ENCODE peak calls at places on chromosomes 2 and 18, in eight cellular contexts. One of them, this sample, is unnamed. For H3K9me3, the result is how much of the 10 kb centered on the place peaks cover.

GRCh38 chr2:241574911-241575623 is 16.5 kb downstream of the BOK start:
- DNase-seq in HepG2: no peak
- DNase-seq in thyroid gland: no peak
- DNase-seq in tibial nerve: no peak
- DNase-seq in SJCRH30: no peak
- DNase-seq in cardiac muscle cell: no peak
- DNase-seq in AG04450: no peak
- DNase-seq in IMR-90: no peak
- DNase-seq in this sample: no peak

GRCh38 chr2:164696634-164697033 is 75.4 kb upstream of the GRB14 start:
- DNase-seq in HepG2: no peak
- DNase-seq in thyroid gland: no peak
- DNase-seq in tibial nerve: no peak
- DNase-seq in SJCRH30: no peak
- DNase-seq in cardiac muscle cell: no peak
- DNase-seq in AG04450: no peak
- DNase-seq in IMR-90: no peak
- DNase-seq in this sample: no peak

GRCh38 chr2:567865-568638 is 109.2 kb downstream of the TMEM18 start:
- DNase-seq in HepG2: no peak
- DNase-seq in thyroid gland: no peak
- DNase-seq in tibial nerve: peak
- DNase-seq in SJCRH30: peak
- DNase-seq in cardiac muscle cell: peak
- DNase-seq in AG04450: no peak
- DNase-seq in IMR-90: no peak
- DNase-seq in this sample: no peak

GRCh38 chr2:100786297-100786658 is 33.7 kb upstream of the NPAS2 start:
- DNase-seq in HepG2: no peak
- DNase-seq in thyroid gland: peak
- DNase-seq in tibial nerve: no peak
- DNase-seq in SJCRH30: no peak
- DNase-seq in cardiac muscle cell: peak
- DNase-seq in AG04450: peak
- DNase-seq in IMR-90: peak
- DNase-seq in this sample: no peak

GRCh38 chr18:66557091-66557490 is 46.8 kb downstream of the CDH19 start:
- DNase-seq in HepG2: no peak
- DNase-seq in thyroid gland: no peak
- DNase-seq in tibial nerve: no peak
- DNase-seq in SJCRH30: no peak
- DNase-seq in cardiac muscle cell: no peak
- DNase-seq in AG04450: no peak
- DNase-seq in IMR-90: no peak
- DNase-seq in this sample: no peak

GRCh38 chr2:157572725-157573124 is 55.9 kb downstream of the ACVR1C start:
- DNase-seq in HepG2: peak
- DNase-seq in thyroid gland: no peak
- DNase-seq in tibial nerve: no peak
- DNase-seq in SJCRH30: peak
- DNase-seq in cardiac muscle cell: no peak
- DNase-seq in AG04450: no peak
- DNase-seq in IMR-90: no peak
- DNase-seq in this sample: peak

GRCh38 chr2:20181761-20182160 is 43.2 kb downstream of the SDC1 start:
- DNase-seq in HepG2: no peak
- DNase-seq in thyroid gland: no peak
- DNase-seq in tibial nerve: no peak
- DNase-seq in SJCRH30: no peak
- DNase-seq in cardiac muscle cell: no peak
- DNase-seq in AG04450: no peak
- DNase-seq in IMR-90: no peak
- DNase-seq in this sample: no peak

GRCh38 chr2:237456200-237456731 is 30.8 kb upstream of the MLPH start:
- DNase-seq in HepG2: no peak
- DNase-seq in thyroid gland: no peak
- DNase-seq in tibial nerve: no peak
- DNase-seq in SJCRH30: no peak
- DNase-seq in cardiac muscle cell: peak
- DNase-seq in AG04450: peak
- DNase-seq in IMR-90: peak
- DNase-seq in this sample: no peak

GRCh38 chr2:118942012-118942411 is at the start of gene MARCO:
- DNase-seq in HepG2: no peak
- DNase-seq in thyroid gland: no peak
- DNase-seq in tibial nerve: no peak
- DNase-seq in SJCRH30: no peak
- DNase-seq in cardiac muscle cell: no peak
- DNase-seq in AG04450: no peak
- DNase-seq in IMR-90: no peak
- DNase-seq in this sample: no peak

GRCh38 chr2:61291851-61292575 is 130.0 kb downstream of the C2orf74 start:
- DNase-seq in HepG2: no peak
- DNase-seq in thyroid gland: no peak
- DNase-seq in tibial nerve: no peak
- DNase-seq in SJCRH30: no peak
- DNase-seq in cardiac muscle cell: no peak
- DNase-seq in AG04450: no peak
- DNase-seq in IMR-90: peak
- DNase-seq in this sample: no peak

GRCh38 chr2:11710210-11710609 is 36.2 kb upstream of the LPIN1 start:
- DNase-seq in HepG2: no peak
- DNase-seq in thyroid gland: peak
- DNase-seq in tibial nerve: no peak
- DNase-seq in SJCRH30: no peak
- DNase-seq in cardiac muscle cell: peak
- DNase-seq in AG04450: peak
- DNase-seq in IMR-90: peak
- DNase-seq in this sample: no peak

GRCh38 chr18:56727399-56727798 is 76.2 kb downstream of the WDR7 start:
- DNase-seq in HepG2: no peak
- DNase-seq in thyroid gland: no peak
- DNase-seq in tibial nerve: no peak
- DNase-seq in SJCRH30: no peak
- DNase-seq in cardiac muscle cell: no peak
- DNase-seq in AG04450: no peak
- DNase-seq in IMR-90: no peak
- DNase-seq in this sample: no peak

GRCh38 chr2:235690809-235691450 is 197.1 kb downstream of the AGAP1 start:
- DNase-seq in HepG2: no peak
- DNase-seq in thyroid gland: no peak
- DNase-seq in tibial nerve: no peak
- DNase-seq in SJCRH30: no peak
- DNase-seq in cardiac muscle cell: no peak
- DNase-seq in AG04450: no peak
- DNase-seq in IMR-90: no peak
- DNase-seq in this sample: no peak

GRCh38 chr2:199461455-199462166 is 3.9 kb upstream of the SATB2 start:
- DNase-seq in HepG2: no peak
- DNase-seq in thyroid gland: no peak
- DNase-seq in tibial nerve: no peak
- DNase-seq in SJCRH30: no peak
- DNase-seq in cardiac muscle cell: no peak
- DNase-seq in AG04450: no peak
- DNase-seq in IMR-90: no peak
- DNase-seq in this sample: no peak

GRCh38 chr2:11624893-11625292 is 45.1 kb downstream of the NTSR2 start:
- DNase-seq in HepG2: no peak
- DNase-seq in thyroid gland: no peak
- DNase-seq in tibial nerve: no peak
- DNase-seq in SJCRH30: no peak
- DNase-seq in cardiac muscle cell: no peak
- DNase-seq in AG04450: no peak
- DNase-seq in IMR-90: no peak
- DNase-seq in this sample: no peak

GRCh38 chr2:238473014-238473413 is 46.3 kb downstream of the ASB1 start:
- DNase-seq in HepG2: no peak
- DNase-seq in thyroid gland: no peak
- DNase-seq in tibial nerve: no peak
- DNase-seq in SJCRH30: no peak
- DNase-seq in cardiac muscle cell: no peak
- DNase-seq in AG04450: no peak
- DNase-seq in IMR-90: no peak
- DNase-seq in this sample: no peak

GRCh38 chr2:238475034-238475433 is 48.3 kb downstream of the ASB1 start:
- DNase-seq in HepG2: no peak
- DNase-seq in thyroid gland: no peak
- DNase-seq in tibial nerve: no peak
- DNase-seq in SJCRH30: no peak
- DNase-seq in cardiac muscle cell: no peak
- DNase-seq in AG04450: no peak
- DNase-seq in IMR-90: no peak
- DNase-seq in this sample: no peak

GRCh38 chr2:238476258-238476657 is 49.5 kb downstream of the ASB1 start:
- DNase-seq in HepG2: no peak
- DNase-seq in thyroid gland: no peak
- DNase-seq in tibial nerve: no peak
- DNase-seq in SJCRH30: no peak
- DNase-seq in cardiac muscle cell: no peak
- DNase-seq in AG04450: no peak
- DNase-seq in IMR-90: no peak
- DNase-seq in this sample: no peak

GRCh38 chr2:238475571-238475970 is 48.8 kb downstream of the ASB1 start:
- DNase-seq in HepG2: no peak
- DNase-seq in thyroid gland: no peak
- DNase-seq in tibial nerve: no peak
- DNase-seq in SJCRH30: no peak
- DNase-seq in cardiac muscle cell: no peak
- DNase-seq in AG04450: no peak
- DNase-seq in IMR-90: no peak
- DNase-seq in this sample: no peak

DNA sequence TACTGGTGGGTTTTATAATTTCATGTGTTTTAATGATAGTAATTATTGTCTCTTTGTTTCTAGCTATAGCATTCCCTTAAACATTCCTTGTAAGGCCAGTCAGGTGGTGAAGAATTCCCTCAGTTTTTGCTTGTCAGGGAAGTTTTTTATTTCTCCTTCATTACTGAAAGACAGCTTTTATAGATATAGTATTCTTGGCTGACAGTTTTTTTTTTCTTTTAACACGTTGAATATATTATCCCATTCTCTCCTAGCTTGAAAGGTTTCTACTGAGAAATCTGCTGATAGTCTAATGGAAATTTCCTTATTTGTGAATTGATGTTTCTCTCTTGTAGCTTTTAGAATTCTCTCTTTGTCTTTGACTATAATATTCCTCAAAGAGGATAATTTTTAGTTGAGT is 46.8 kb downstream of the ASB1 start:
- DNase-seq in HepG2: no peak
- DNase-seq in thyroid gland: no peak
- DNase-seq in tibial nerve: no peak
- DNase-seq in SJCRH30: no peak
- DNase-seq in cardiac muscle cell: no peak
- DNase-seq in AG04450: no peak
- DNase-seq in IMR-90: no peak
- DNase-seq in this sample: no peak
- H3K9me3 ChIP-seq in HepG2: under half
- H3K9me3 ChIP-seq in thyroid gland: under half
- H3K9me3 ChIP-seq in tibial nerve: half or more
- H3K9me3 ChIP-seq in SJCRH30: under half
- H3K9me3 ChIP-seq in cardiac muscle cell: under half
- H3K9me3 ChIP-seq in AG04450: under half
- H3K9me3 ChIP-seq in IMR-90: under half
- H3K9me3 ChIP-seq in this sample: under half

GRCh38 chr2:225074919-225075681 is 32.8 kb upstream of the DOCK10 start:
- DNase-seq in HepG2: no peak
- DNase-seq in thyroid gland: peak
- DNase-seq in tibial nerve: no peak
- DNase-seq in SJCRH30: no peak
- DNase-seq in cardiac muscle cell: no peak
- DNase-seq in AG04450: no peak
- DNase-seq in IMR-90: no peak
- DNase-seq in this sample: no peak
- H3K27ac ChIP-seq in HepG2: no peak
- H3K27ac ChIP-seq in thyroid gland: no peak
- H3K27ac ChIP-seq in tibial nerve: no peak
- H3K27ac ChIP-seq in SJCRH30: no peak
- H3K27ac ChIP-seq in cardiac muscle cell: no peak
- H3K27ac ChIP-seq in AG04450: no peak
- H3K27ac ChIP-seq in IMR-90: no peak
- H3K27ac ChIP-seq in this sample: no peak

DNA sequence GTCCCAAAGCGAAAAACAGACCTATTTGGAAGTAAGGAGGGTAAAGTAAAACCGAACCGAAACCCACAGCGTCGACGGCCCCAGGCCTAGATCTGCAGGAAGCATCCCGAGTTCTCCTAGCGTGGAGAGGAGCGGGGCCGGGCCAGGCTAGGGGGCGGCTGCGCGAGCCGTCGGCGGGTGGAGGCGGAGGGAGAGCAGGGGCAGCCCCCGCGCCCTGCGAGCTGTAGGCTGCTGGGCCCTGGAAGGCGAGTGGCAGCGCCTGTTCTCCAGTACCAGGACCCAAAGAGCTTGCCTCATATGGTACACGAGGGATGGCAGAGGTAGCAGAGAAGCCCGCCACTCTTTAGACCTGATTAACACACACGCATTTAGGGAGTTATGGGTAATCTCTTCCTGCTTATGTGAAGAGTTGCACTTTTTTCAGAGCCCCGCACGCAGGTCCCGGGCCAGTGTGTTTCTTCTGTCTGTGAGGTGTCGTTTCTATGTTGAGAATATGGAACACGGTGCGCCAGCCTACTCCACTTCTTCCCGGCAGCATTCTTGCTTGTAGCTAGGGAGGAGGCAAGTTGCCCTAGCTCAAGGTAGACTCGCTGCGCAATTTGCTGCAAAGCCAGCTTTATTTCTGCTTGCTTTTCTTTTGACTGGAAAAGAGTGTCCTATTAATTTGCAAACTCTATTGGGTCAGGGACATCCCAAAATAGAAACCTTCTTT is 71.1 kb downstream of the ARHGEF33 start:
- DNase-seq in HepG2: no peak
- DNase-seq in thyroid gland: peak
- DNase-seq in tibial nerve: no peak
- DNase-seq in SJCRH30: no peak
- DNase-seq in cardiac muscle cell: no peak
- DNase-seq in AG04450: no peak
- DNase-seq in IMR-90: no peak
- DNase-seq in this sample: no peak
- H3K4me3 ChIP-seq in HepG2: no peak
- H3K4me3 ChIP-seq in thyroid gland: no peak
- H3K4me3 ChIP-seq in tibial nerve: no peak
- H3K4me3 ChIP-seq in SJCRH30: no peak
- H3K4me3 ChIP-seq in cardiac muscle cell: no peak
- H3K4me3 ChIP-seq in AG04450: peak
- H3K4me3 ChIP-seq in IMR-90: peak
- H3K4me3 ChIP-seq in this sample: peak

GRCh38 chr2:45227347-45227746 is 218.1 kb upstream of the SIX2 start:
- DNase-seq in HepG2: no peak
- DNase-seq in thyroid gland: no peak
- DNase-seq in tibial nerve: no peak
- DNase-seq in SJCRH30: no peak
- DNase-seq in cardiac muscle cell: no peak
- DNase-seq in AG04450: no peak
- DNase-seq in IMR-90: no peak
- DNase-seq in this sample: no peak
- H3K9me3 ChIP-seq in HepG2: under half
- H3K9me3 ChIP-seq in thyroid gland: under half
- H3K9me3 ChIP-seq in tibial nerve: under half
- H3K9me3 ChIP-seq in SJCRH30: under half
- H3K9me3 ChIP-seq in cardiac muscle cell: under half
- H3K9me3 ChIP-seq in AG04450: under half
- H3K9me3 ChIP-seq in IMR-90: under half
- H3K9me3 ChIP-seq in this sample: under half